ENCODE peak calls at places on chromosome 16, in eight cellular contexts. M is HL-60, O is cardiac fibroblast, Y is endothelial cell of umbilical vein, Z is NCI-H1105, I is tibial nerve, L is AG09309, P is Daoy. R is an unnamed sample.

GRCh38 chr16:19980866-19981265 is 92.8 kb downstream of the GPR139 start:
- DNase-seq in P (peak; percentile 28), I (no peak), O (peak; percentile 2), M (no peak), Y (peak; percentile 11), Z (no peak), L (no peak), R (no peak)

GRCh38 chr16:67857547-67858233 is 10.2 kb upstream of the CENPT start:
- DNase-seq in Y (peak; percentile 89), P (peak; percentile 88), Z (no peak), I (peak; percentile 52), L (peak; percentile 86), M (no peak), O (peak; percentile 98), R (peak; percentile 80)

GRCh38 chr16:86865866-86866675 is 287.7 kb downstream of the FOXL1 start:
- DNase-seq in Y (peak; percentile 40), Z (no peak), P (peak; percentile 41), O (no peak), I (no peak), L (no peak), M (no peak), R (no peak)

GRCh38 chr16:11916524-11917285 is 949 bp upstream of the GSPT1 start:
- DNase-seq in O (peak; percentile 50), Z (no peak), I (no peak), Y (no peak), P (peak; percentile 69), L (peak; percentile 66), M (no peak), R (no peak)

GRCh38 chr16:85969159-85969558 is 70.2 kb downstream of the IRF8 start:
- DNase-seq in Z (no peak), M (no peak), P (no peak), Y (no peak), O (peak; percentile 23), I (no peak), L (no peak), R (no peak)

GRCh38 chr16:30699615-30700099 is 686 bp downstream of the SRCAP start:
- DNase-seq in Z (no peak), O (no peak), L (no peak), M (no peak), P (no peak), Y (no peak), I (no peak), R (no peak)

GRCh38 chr16:30934827-30935557 is 11.6 kb downstream of the FBXL19 start:
- DNase-seq in Z (no peak), O (peak; percentile 69), Y (peak; percentile 56), P (peak; percentile 53), M (peak; percentile 73), L (no peak), I (no peak), R (no peak)

GRCh38 chr16:10490141-10490540 is 90.3 kb downstream of the EMP2 start:
- DNase-seq in O (peak; percentile 46), P (no peak), Z (no peak), Y (no peak), M (no peak), I (no peak), L (no peak), R (no peak)

GRCh38 chr16:54285414-54286066 is 1.0 kb downstream of the IRX3 start:
- DNase-seq in P (peak; percentile 63), I (no peak), Y (no peak), L (no peak), O (peak; percentile 70), M (peak; percentile 28), Z (peak; percentile 28), R (peak; percentile 87)

GRCh38 chr16:8645141-8645521 is 23.6 kb downstream of the METTL22 start:
- DNase-seq in L (no peak), I (no peak), P (no peak), Y (no peak), Z (no peak), M (no peak), O (no peak), R (no peak)